ENCODE peak calls at places on chromosomes 7 and 10, in six cellular contexts. B, O, G, F, W and J are unnamed samples.

GRCh38 chr7:16711730-16712129 is 41.8 kb upstream of the TSPAN13 start:
- DNase-seq in B (no peak), O (no peak), G (no peak), F (no peak), W (no peak), J (no peak)

GRCh38 chr10:104391150-104391968 is 37.7 kb downstream of the CFAP58 start:
- DNase-seq in B (no peak), O (no peak), G (no peak), F (no peak), W (no peak), J (peak; percentile 5)

GRCh38 chr10:78472542-78472890 is 438.9 kb downstream of the RPS24 start:
- DNase-seq in B (no peak), O (no peak), G (no peak), F (no peak), W (no peak), J (no peak)

GRCh38 chr7:128928159-128928558 is 9.6 kb upstream of the IRF5 start:
- DNase-seq in B (peak; percentile 20), O (no peak), G (no peak), F (no peak), W (no peak), J (no peak)

GRCh38 chr7:27116521-27116946 is 14.0 kb downstream of the HOXA4 start:
- DNase-seq in B (no peak), O (no peak), G (no peak), F (no peak), W (no peak), J (no peak)

GRCh38 chr10:70494966-70495365 is 16.4 kb downstream of the PALD1 start:
- DNase-seq in B (no peak), O (no peak), G (peak; percentile 53), F (no peak), W (peak; percentile 77), J (peak; percentile 72)

GRCh38 chr7:48894574-48894973 is 29.8 kb upstream of the CDC14C start:
- DNase-seq in B (no peak), O (no peak), G (no peak), F (no peak), W (no peak), J (no peak)

GRCh38 chr7:99794585-99795502 is 10.9 kb upstream of the CYP3A4 start:
- DNase-seq in B (no peak), O (no peak), G (no peak), F (no peak), W (no peak), J (peak; percentile 67)

GRCh38 chr7:102913846-102914245 is 1.0 kb downstream of the LRRC17 start:
- DNase-seq in B (no peak), O (no peak), G (no peak), F (no peak), W (no peak), J (no peak)

GRCh38 chr10:6878067-6878412 is 298.0 kb upstream of the PRKCQ start:
- DNase-seq in B (no peak), O (no peak), G (no peak), F (no peak), W (no peak), J (no peak)

GRCh38 chr10:42989481-42989921 is 87.4 kb upstream of the RET start:
- DNase-seq in B (no peak), O (no peak), G (no peak), F (no peak), W (peak; percentile 42), J (no peak)

GRCh38 chr10:113158183-113158582 is 208.1 kb downstream of the TCF7L2 start:
- DNase-seq in B (no peak), O (no peak), G (no peak), F (no peak), W (no peak), J (no peak)

GRCh38 chr10:43305881-43306280 is 39.0 kb upstream of the RASGEF1A start:
- DNase-seq in B (no peak), O (no peak), G (no peak), F (no peak), W (no peak), J (no peak)

GRCh38 chr10:78263521-78263988 is 229.9 kb downstream of the RPS24 start:
- DNase-seq in B (no peak), O (no peak), G (no peak), F (no peak), W (no peak), J (no peak)

GRCh38 chr7:123961731-123962130 is 36.7 kb downstream of the SPAM1 start:
- DNase-seq in B (no peak), O (no peak), G (no peak), F (no peak), W (no peak), J (no peak)

GRCh38 chr10:110005716-110006115 is 2.1 kb upstream of the ADD3 start:
- DNase-seq in B (no peak), O (no peak), G (no peak), F (no peak), W (no peak), J (peak; percentile 40)

GRCh38 chr7:148697256-148697841 is 1.4 kb upstream of the CUL1 start:
- DNase-seq in B (no peak), O (peak; percentile 52), G (peak; percentile 67), F (no peak), W (no peak), J (no peak)

GRCh38 chr7:131027287-131027773 is 293.3 kb upstream of the KLF14 start:
- DNase-seq in B (no peak), O (no peak), G (no peak), F (no peak), W (peak; percentile 51), J (no peak)

GRCh38 chr10:94320285-94320914 is 42.3 kb downstream of the NOC3L start:
- DNase-seq in B (no peak), O (peak; percentile 78), G (peak; percentile 69), F (peak; percentile 61), W (peak; percentile 61), J (peak; percentile 80)

GRCh38 chr10:68562666-68563522 is 2.8 kb downstream of the TET1 start:
- DNase-seq in B (no peak), O (no peak), G (no peak), F (no peak), W (no peak), J (no peak)

GRCh38 chr10:49351669-49352068 is 44.2 kb downstream of the DRGX start:
- DNase-seq in B (no peak), O (no peak), G (no peak), F (no peak), W (no peak), J (no peak)

GRCh38 chr10:105540381-105540780 is 899.3 kb downstream of the SORCS3 start:
- DNase-seq in B (no peak), O (no peak), G (no peak), F (no peak), W (no peak), J (peak; percentile 29)

GRCh38 chr10:119546009-119546408 is 3.5 kb upstream of the RGS10 start:
- DNase-seq in B (no peak), O (no peak), G (no peak), F (no peak), W (no peak), J (no peak)

GRCh38 chr7:88254721-88255120 is 34.9 kb upstream of the SRI start:
- DNase-seq in B (peak; percentile 84), O (no peak), G (no peak), F (no peak), W (no peak), J (no peak)

GRCh38 chr10:57692255-57692980 is 575.3 kb downstream of the IPMK start:
- DNase-seq in B (no peak), O (no peak), G (peak; percentile 5), F (no peak), W (no peak), J (no peak)

GRCh38 chr10:116247701-116248100 is 25.3 kb downstream of the GFRA1 start:
- DNase-seq in B (no peak), O (no peak), G (no peak), F (no peak), W (no peak), J (no peak)

GRCh38 chr7:20219446-20220292 is 2.5 kb upstream of the MACC1 start:
- DNase-seq in B (no peak), O (no peak), G (peak; percentile 73), F (peak; percentile 51), W (peak; percentile 81), J (peak; percentile 84)

GRCh38 chr10:118102116-118102515 is 55.4 kb upstream of the RAB11FIP2 start:
- DNase-seq in B (no peak), O (no peak), G (no peak), F (no peak), W (no peak), J (no peak)

GRCh38 chr10:62327897-62328296 is 46.3 kb upstream of the ZNF365 start:
- DNase-seq in B (no peak), O (no peak), G (no peak), F (no peak), W (no peak), J (no peak)

GRCh38 chr7:46229409-46229808 is 308.3 kb upstream of the IGFBP3 start:
- DNase-seq in B (no peak), O (no peak), G (no peak), F (no peak), W (no peak), J (no peak)

GRCh38 chr7:38518516-38518915 is 112.7 kb downstream of the AMPH start:
- DNase-seq in B (no peak), O (no peak), G (no peak), F (no peak), W (no peak), J (no peak)

GRCh38 chr7:158590181-158590530 is 2.5 kb upstream of the PTPRN2 start:
- DNase-seq in B (no peak), O (no peak), G (no peak), F (no peak), W (no peak), J (no peak)

GRCh38 chr7:93053946-93054943 is 63.5 kb downstream of the SAMD9 start:
- DNase-seq in B (no peak), O (no peak), G (no peak), F (no peak), W (no peak), J (no peak)

DNA sequence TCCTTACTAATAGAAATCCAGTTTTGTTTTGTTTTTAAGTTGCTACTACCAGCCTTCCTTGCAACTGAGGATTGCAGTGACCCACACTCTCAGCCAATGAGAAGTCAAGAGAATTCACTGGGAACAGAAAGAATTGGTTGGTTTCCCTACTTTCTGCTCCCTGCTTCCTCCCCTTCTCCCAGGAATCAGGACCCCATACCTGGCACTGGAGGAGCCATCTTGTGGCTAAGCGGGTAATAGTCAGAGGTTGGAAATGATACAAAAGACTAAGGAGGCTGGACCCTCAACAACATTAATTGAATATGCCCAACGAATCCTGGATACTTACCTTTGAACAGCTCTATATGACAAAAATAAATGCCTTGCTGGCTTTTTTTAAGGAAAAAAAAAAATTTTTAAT is 6.3 kb downstream of the TMEM176A start:
- DNase-seq in B (no peak), O (no peak), G (no peak), F (no peak), W (no peak), J (no peak)
- H3K27me3 ChIP-seq in B (peaks cover 18% of the 10 kb centered on the region), O (no peaks in the 10 kb centered on the region), G (no peaks in the 10 kb centered on the region), F (no peaks in the 10 kb centered on the region), W (peaks cover 6% of the 10 kb centered on the region), J (no peaks in the 10 kb centered on the region)

GRCh38 chr10:100566561-100566960 is 30.8 kb downstream of the HIF1AN start:
- DNase-seq in B (no peak), O (no peak), G (no peak), F (no peak), W (no peak), J (no peak)
- H3K27me3 ChIP-seq in B (peaks cover 72% of the 10 kb centered on the region), O (no peaks in the 10 kb centered on the region), G (peaks cover 95% of the 10 kb centered on the region), F (no peaks in the 10 kb centered on the region), W (peaks cover 79% of the 10 kb centered on the region), J (peaks cover 5% of the 10 kb centered on the region)

GRCh38 chr10:96721207-96721572 is 876 bp upstream of the PIK3AP1 start:
- DNase-seq in B (no peak), O (no peak), G (no peak), F (no peak), W (no peak), J (no peak)
- H3K27me3 ChIP-seq in B (peaks cover 8% of the 10 kb centered on the region), O (no peaks in the 10 kb centered on the region), G (peaks cover 19% of the 10 kb centered on the region), F (no peaks in the 10 kb centered on the region), W (peaks cover 7% of the 10 kb centered on the region), J (no peaks in the 10 kb centered on the region)

GRCh38 chr10:103282961-103283360 is 6.0 kb downstream of the INA start:
- DNase-seq in B (no peak), O (no peak), G (no peak), F (no peak), W (no peak), J (no peak)
- H3K27me3 ChIP-seq in B (peaks cover 15% of the 10 kb centered on the region), O (no peaks in the 10 kb centered on the region), G (peaks cover 93% of the 10 kb centered on the region), F (no peaks in the 10 kb centered on the region), W (peaks cover 44% of the 10 kb centered on the region), J (no peaks in the 10 kb centered on the region)